ENCODE peak calls at places on chromosomes 6 and 20, in five cellular contexts. F is right lobe of liver, P is K562, L is Caco-2, S is astrocyte. R is an unnamed sample. For H3K27me3, the result is how much of the 10 kb centered on the place peaks cover.

GRCh38 chr6:121522265-121522664 is 86.8 kb downstream of the GJA1 start:
- DNase-seq in S (peak), F (no peak), P (no peak), L (no peak), R (no peak)

GRCh38 chr6:93417421-93417996 is 1.9 kb downstream of the EPHA7 start:
- DNase-seq in F (no peak), S (peak), L (no peak), P (no peak), R (no peak)

GRCh38 chr20:58511861-58512260 is 3.3 kb downstream of the APCDD1L start:
- DNase-seq in L (no peak), S (no peak), F (no peak), P (no peak), R (no peak)

GRCh38 chr6:22113046-22113766 is 183.6 kb downstream of the PRL start:
- DNase-seq in S (peak), L (no peak), P (no peak), F (no peak), R (no peak)

GRCh38 chr6:17042422-17043147 is 59.3 kb upstream of the STMND1 start:
- DNase-seq in S (peak), F (peak), P (no peak), L (no peak), R (no peak)

GRCh38 chr6:28814032-28814976 is 109.5 kb downstream of the TRIM27 start:
- DNase-seq in F (no peak), S (no peak), L (no peak), P (no peak), R (no peak)

GRCh38 chr6:72755752-72756151 is 133.9 kb downstream of the KCNQ5 start:
- DNase-seq in F (no peak), S (no peak), L (no peak), P (no peak), R (no peak)

GRCh38 chr6:14269434-14269833 is 151.9 kb downstream of the CD83 start:
- DNase-seq in L (no peak), P (no peak), F (no peak), S (no peak), R (no peak)

GRCh38 chr6:54301770-54302169 is 6.5 kb upstream of the TINAG start:
- DNase-seq in F (no peak), L (no peak), S (no peak), P (no peak), R (no peak)

GRCh38 chr6:75155586-75155985 is 50.3 kb downstream of the COL12A1 start:
- DNase-seq in L (no peak), F (no peak), S (no peak), P (no peak), R (no peak)

GRCh38 chr20:50658804-50659380 is 32.5 kb downstream of the RIPOR3 start:
- DNase-seq in L (no peak), F (no peak), P (no peak), S (no peak), R (peak)

GRCh38 chr6:142819603-142820335 is 125.2 kb downstream of the HIVEP2 start:
- DNase-seq in P (no peak), S (peak), F (no peak), L (no peak), R (no peak)

GRCh38 chr6:75855047-75855446 is 106.0 kb downstream of the MYO6 start:
- DNase-seq in L (no peak), P (peak), S (peak), F (no peak), R (peak)

GRCh38 chr20:57677323-57677982 is 32.4 kb downstream of the PMEPA1 start:
- DNase-seq in S (no peak), L (no peak), F (no peak), P (no peak), R (no peak)

GRCh38 chr6:41767112-41767946 is 12.4 kb downstream of the FRS3 start:
- DNase-seq in S (peak), F (peak), P (peak), L (peak), R (peak)

GRCh38 chr20:46240881-46241280 is 67.4 kb downstream of the CDH22 start:
- DNase-seq in P (no peak), S (no peak), F (no peak), L (no peak), R (no peak)

GRCh38 chr6:106098383-106099234 is 12.5 kb downstream of the PRDM1 start:
- DNase-seq in S (peak), P (peak), L (peak), F (no peak), R (peak)

GRCh38 chr20:14716251-14716650 is 378.8 kb upstream of the FLRT3 start:
- DNase-seq in F (no peak), L (no peak), S (no peak), P (no peak), R (no peak)

GRCh38 chr6:125050663-125051318 is 88.6 kb downstream of the RNF217 start:
- DNase-seq in F (no peak), L (no peak), S (no peak), P (no peak), R (no peak)

GRCh38 chr20:8250539-8251200 is 118.6 kb downstream of the PLCB1 start:
- DNase-seq in P (no peak), F (no peak), S (no peak), L (peak), R (no peak)

GRCh38 chr20:10218536-10219451 is at the start of gene SNAP25:
- DNase-seq in L (peak), P (peak), F (no peak), S (peak), R (peak)

GRCh38 chr20:44198872-44199271 is 11.7 kb downstream of the OSER1 start:
- DNase-seq in S (no peak), L (peak), F (no peak), P (no peak), R (no peak)

GRCh38 chr6:129645371-129646139 is 64.4 kb downstream of the ARHGAP18 start:
- DNase-seq in F (no peak), L (no peak), S (no peak), P (no peak), R (no peak)

GRCh38 chr20:37879003-37879599 is 23.8 kb upstream of the VSTM2L start:
- DNase-seq in F (no peak), S (no peak), P (no peak), L (no peak), R (no peak)

GRCh38 chr6:107460074-107460631 is 789 bp upstream of the PDSS2 start:
- DNase-seq in P (no peak), L (no peak), F (no peak), S (no peak), R (no peak)

GRCh38 chr6:4346659-4347333 is 211.4 kb upstream of the ECI2 start:
- DNase-seq in S (no peak), P (no peak), F (no peak), L (no peak), R (no peak)

GRCh38 chr6:66183982-66184555 is 477.0 kb upstream of the EYS start:
- DNase-seq in P (no peak), L (no peak), S (peak), F (no peak), R (no peak)

GRCh38 chr6:121413831-121414368 is 21.5 kb upstream of the GJA1 start:
- DNase-seq in F (no peak), L (no peak), S (peak), P (no peak), R (no peak)

GRCh38 chr20:50286609-50287008 is 96.0 kb downstream of the CEBPB start:
- DNase-seq in F (peak), P (peak), L (no peak), S (peak), R (no peak)

GRCh38 chr6:119587537-119587936 is 238.0 kb upstream of the MAN1A1 start:
- DNase-seq in S (peak), F (no peak), L (no peak), P (no peak), R (no peak)

GRCh38 chr20:51132286-51132810 is 109.4 kb upstream of the KCNG1 start:
- DNase-seq in P (no peak), L (no peak), F (no peak), S (no peak), R (no peak)

GRCh38 chr20:385448-385847 is 4.9 kb downstream of the TRIB3 start:
- DNase-seq in S (no peak), P (no peak), L (no peak), F (no peak), R (no peak)

GRCh38 chr6:52418606-52419005 is 1.5 kb upstream of the EFHC1 start:
- DNase-seq in P (no peak), S (no peak), F (no peak), L (no peak), R (no peak)

GRCh38 chr6:74749211-74750142 is 456.4 kb downstream of the COL12A1 start:
- DNase-seq in F (no peak), P (no peak), L (no peak), S (peak), R (no peak)

GRCh38 chr6:45631396-45631795 is 253.7 kb upstream of the SUPT3H start:
- DNase-seq in F (no peak), L (no peak), P (no peak), S (no peak), R (no peak)

GRCh38 chr20:23350855-23351838 is 556 bp downstream of the NXT1 start:
- DNase-seq in F (peak), S (peak), L (peak), P (peak), R (peak)

GRCh38 chr6:26554669-26555504 is 16.7 kb downstream of the HMGN4 start:
- DNase-seq in P (no peak), F (no peak), L (peak), S (peak), R (no peak)

GRCh38 chr20:41170386-41171105 is 33.2 kb downstream of the PLCG1 start:
- DNase-seq in S (no peak), F (no peak), L (peak), P (no peak), R (no peak)

GRCh38 chr20:38903335-38903734 is 22.9 kb upstream of the FAM83D start:
- DNase-seq in P (no peak), L (no peak), F (no peak), S (no peak), R (no peak)
- H3K27me3 ChIP-seq in P (under half), L (under half), F (under half), S (under half), R (under half)

GRCh38 chr6:157240960-157241311 is 82.4 kb downstream of the TMEM242 start:
- DNase-seq in P (no peak), F (peak), S (no peak), L (no peak), R (no peak)
- H3K4me3 ChIP-seq in P (peak), F (no peak), S (no peak), L (no peak), R (peak)

DNA sequence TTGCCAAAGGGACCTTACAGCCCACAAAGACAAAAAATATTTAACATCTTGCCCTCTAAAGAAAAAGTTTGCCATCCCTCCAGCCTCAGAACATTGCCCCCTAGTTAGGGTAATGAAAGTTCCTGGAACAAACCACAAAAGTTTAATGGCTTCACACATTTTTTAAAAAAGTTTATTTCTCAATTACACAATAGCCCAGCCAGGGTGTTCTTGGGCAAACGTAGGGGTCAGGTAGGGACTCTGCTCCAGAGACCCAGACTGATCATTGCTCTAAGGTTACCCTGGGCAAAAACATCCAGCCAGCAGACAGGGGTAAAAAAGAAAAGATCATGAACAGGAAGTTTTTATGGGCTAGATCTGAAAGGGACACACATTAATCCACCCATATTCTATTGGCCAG is 4.5 kb upstream of the ISM1 start:
- DNase-seq in S (no peak), F (no peak), L (no peak), P (no peak), R (no peak)
- H3K27me3 ChIP-seq in S (half or more), F (under half), L (under half), P (under half), R (half or more)

DNA sequence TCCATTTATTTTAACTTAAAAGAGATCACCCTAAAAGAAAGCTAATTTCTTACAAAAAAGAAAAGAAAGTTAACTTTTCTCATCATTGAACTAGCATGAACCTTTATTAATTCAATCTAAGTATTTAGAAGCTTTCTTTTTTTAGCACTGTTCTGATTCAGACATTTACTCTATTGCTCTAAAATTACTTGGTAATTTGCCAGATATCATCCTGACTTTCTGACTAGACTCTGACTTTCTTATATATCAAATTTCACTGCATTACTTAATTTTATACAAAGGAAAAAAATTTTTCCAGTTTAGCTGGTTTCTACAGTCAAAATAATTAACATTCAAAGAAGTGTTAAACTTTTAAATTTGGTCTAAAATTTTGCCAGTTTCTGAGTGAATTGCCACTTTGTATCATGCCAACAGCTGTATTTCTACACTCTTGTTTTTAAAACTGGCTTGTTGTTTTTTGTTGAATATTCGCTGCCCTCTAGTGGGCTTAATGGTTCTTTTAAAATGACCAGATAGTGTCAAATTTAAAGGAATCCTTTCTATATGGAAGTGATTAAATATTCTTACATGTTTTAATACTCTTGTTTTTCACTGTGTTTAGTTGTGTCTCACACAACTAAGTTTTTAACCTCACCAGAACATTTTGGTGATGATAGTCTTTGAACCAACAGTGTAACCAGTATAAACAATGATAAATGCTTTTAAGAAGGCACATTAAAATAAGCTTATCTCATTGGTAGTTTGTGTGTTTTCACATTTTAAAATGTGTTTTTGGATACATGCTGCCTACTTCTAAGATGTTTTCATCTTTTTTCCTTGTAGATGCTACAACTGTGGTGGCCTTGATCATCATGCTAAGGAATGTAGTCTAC is 102.0 kb downstream of the POPDC3 start:
- DNase-seq in F (no peak), P (peak), S (peak), L (no peak), R (no peak)
- H3K4me3 ChIP-seq in F (no peak), P (no peak), S (no peak), L (no peak), R (no peak)

DNA sequence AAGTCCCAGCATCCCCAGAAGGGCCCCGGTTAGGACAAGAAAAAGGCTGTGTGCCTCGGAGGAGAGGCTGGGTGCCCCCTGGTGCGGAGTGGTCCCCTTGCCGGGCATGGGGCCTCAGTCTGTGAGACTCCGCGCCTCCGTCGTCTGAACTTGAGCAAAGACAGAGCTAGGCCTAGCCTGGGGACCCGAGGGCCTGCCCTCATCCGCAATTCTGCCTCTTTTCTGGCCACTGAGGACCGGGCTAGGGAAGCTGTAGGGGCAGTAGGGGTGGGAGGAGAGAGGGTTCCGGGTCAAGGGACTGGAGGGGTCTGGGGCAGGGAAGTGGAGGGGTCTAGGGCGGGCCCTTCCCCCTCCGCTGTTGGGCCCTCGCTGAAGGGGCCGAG is 550 bp upstream of the HSPA12B start:
- DNase-seq in S (no peak), P (no peak), F (no peak), L (no peak), R (no peak)
- H3K27me3 ChIP-seq in S (under half), P (under half), F (under half), L (under half), R (under half)

GRCh38 chr6:57221936-57222683 is at the start of gene RAB23:
- DNase-seq in P (peak), L (peak), F (peak), S (peak), R (peak)

GRCh38 chr6:57221191-57221935 is 744 bp downstream of the RAB23 start:
- DNase-seq in F (peak), L (peak), P (peak), S (peak), R (peak)

GRCh38 chr6:57222684-57223077 is 574 bp upstream of the RAB23 start:
- DNase-seq in F (no peak), S (no peak), P (no peak), L (no peak), R (no peak)

GRCh38 chr6:57224769-57225515 is 2.8 kb upstream of the RAB23 start:
- DNase-seq in L (no peak), P (peak), S (peak), F (no peak), R (no peak)

GRCh38 chr6:57226221-57226620 is 4.1 kb upstream of the RAB23 start:
- DNase-seq in L (no peak), F (no peak), P (no peak), S (no peak), R (no peak)
- H3K4me3 ChIP-seq in L (no peak), F (no peak), P (no peak), S (no peak), R (no peak)

GRCh38 chr6:162532283-162533008 is 195.1 kb downstream of the PRKN start:
- DNase-seq in L (no peak), P (no peak), F (no peak), S (no peak), R (no peak)
- H3K27me3 ChIP-seq in L (under half), P (under half), F (under half), S (under half), R (under half)

DNA sequence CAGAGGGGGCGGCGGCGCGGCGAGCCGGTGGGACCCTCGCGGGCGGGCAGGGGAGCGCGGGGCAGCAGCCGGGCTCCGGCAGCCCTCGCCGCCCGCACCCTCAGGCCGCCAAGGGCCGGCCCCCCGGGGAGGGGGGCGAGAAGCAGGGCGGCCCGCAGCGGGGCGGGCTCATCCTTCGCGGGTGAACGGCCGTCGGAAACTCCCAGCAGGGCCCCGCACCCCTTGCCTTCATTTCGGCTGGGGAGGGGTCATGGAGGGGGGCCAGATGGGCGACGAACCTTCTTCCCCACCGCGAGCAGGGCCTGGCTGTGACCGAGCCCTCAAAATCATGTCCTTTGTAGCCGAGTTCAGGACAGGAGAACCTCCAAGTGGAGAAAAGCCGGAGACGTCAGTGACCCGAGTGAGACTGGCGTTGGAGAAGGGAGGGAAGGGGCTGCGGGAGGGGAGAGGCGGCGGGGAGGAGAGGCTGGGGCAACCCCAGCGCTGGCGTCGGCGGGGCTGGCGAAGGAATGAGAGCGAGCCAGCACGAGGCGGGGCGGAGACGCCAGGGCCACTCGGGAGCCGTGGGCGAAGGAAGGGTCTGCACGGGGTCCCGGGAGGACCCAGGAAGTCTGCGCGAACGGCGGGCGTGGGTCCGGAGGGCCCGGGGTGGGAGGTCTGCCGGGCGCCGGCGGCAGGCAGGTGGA is 596 bp upstream of the FOXC1 start:
- DNase-seq in L (peak), P (no peak), F (no peak), S (no peak), R (no peak)
- H3K4me3 ChIP-seq in L (peak), P (no peak), F (no peak), S (peak), R (peak)

GRCh38 chr6:36545767-36546663 is 1.3 kb downstream of the STK38 start:
- DNase-seq in F (no peak), S (no peak), P (peak), L (no peak), R (no peak)

GRCh38 chr6:36546958-36547645 is at the start of gene STK38:
- DNase-seq in S (peak), P (peak), L (peak), F (peak), R (peak)

GRCh38 chr6:36546664-36546957 is 668 bp downstream of the STK38 start:
- DNase-seq in S (no peak), F (no peak), L (no peak), P (no peak), R (no peak)

GRCh38 chr6:36542041-36542440 is 5.2 kb downstream of the STK38 start:
- DNase-seq in P (no peak), L (no peak), S (no peak), F (no peak), R (no peak)

GRCh38 chr6:36544228-36544627 is 3.1 kb downstream of the STK38 start:
- DNase-seq in L (no peak), P (no peak), S (no peak), F (no peak), R (no peak)
- H3K27me3 ChIP-seq in L (under half), P (under half), S (under half), F (under half), R (under half)

GRCh38 chr6:158852312-158853071 is 33.3 kb upstream of the EZR start:
- DNase-seq in P (no peak), L (no peak), S (no peak), F (no peak), R (no peak)

GRCh38 chr6:158853872-158854213 is 34.7 kb upstream of the EZR start:
- DNase-seq in S (no peak), L (no peak), F (no peak), P (peak), R (no peak)

GRCh38 chr6:158854214-158855101 is 35.3 kb upstream of the EZR start:
- DNase-seq in L (no peak), P (peak), S (peak), F (no peak), R (no peak)

GRCh38 chr6:158850807-158851115 is 31.6 kb upstream of the EZR start:
- DNase-seq in F (no peak), P (no peak), S (no peak), L (no peak), R (no peak)

GRCh38 chr6:158853072-158853871 is 34.1 kb upstream of the EZR start:
- DNase-seq in S (peak), P (peak), F (no peak), L (peak), R (peak)
- H3K4me3 ChIP-seq in S (peak), P (peak), F (no peak), L (peak), R (no peak)

R was measured in stomach.